ENCODE peak calls at places on chromosomes 13 and 19, in six cellular contexts. One of them, this sample, is unnamed.

GRCh38 chr19:41328157-41328817 is 18.3 kb downstream of the CCDC97 start:
- ATAC-seq in GM12878: peak
- ATAC-seq in A549: peak
- ATAC-seq in HepG2: no peak
- ATAC-seq in K562: no peak
- ATAC-seq in upper lobe of left lung: peak
- ATAC-seq in this sample: no peak

GRCh38 chr13:37954191-37954590 is 84.6 kb upstream of the TRPC4 start:
- ATAC-seq in GM12878: no peak
- ATAC-seq in A549: no peak
- ATAC-seq in HepG2: no peak
- ATAC-seq in K562: no peak
- ATAC-seq in upper lobe of left lung: no peak
- ATAC-seq in this sample: no peak

GRCh38 chr13:50326746-50327145 is 311.5 kb downstream of the KCNRG start:
- ATAC-seq in GM12878: no peak
- ATAC-seq in A549: no peak
- ATAC-seq in HepG2: no peak
- ATAC-seq in K562: no peak
- ATAC-seq in upper lobe of left lung: no peak
- ATAC-seq in this sample: no peak

GRCh38 chr13:44292545-44292944 is 81.1 kb upstream of the SERP2 start:
- ATAC-seq in GM12878: no peak
- ATAC-seq in A549: no peak
- ATAC-seq in HepG2: no peak
- ATAC-seq in K562: no peak
- ATAC-seq in upper lobe of left lung: peak
- ATAC-seq in this sample: peak

GRCh38 chr13:71089105-71089504 is 777.9 kb downstream of the DACH1 start:
- ATAC-seq in GM12878: no peak
- ATAC-seq in A549: no peak
- ATAC-seq in HepG2: no peak
- ATAC-seq in K562: no peak
- ATAC-seq in upper lobe of left lung: no peak
- ATAC-seq in this sample: no peak

GRCh38 chr13:57601536-57601935 is 30.0 kb upstream of the PCDH17 start:
- ATAC-seq in GM12878: no peak
- ATAC-seq in A549: no peak
- ATAC-seq in HepG2: no peak
- ATAC-seq in K562: no peak
- ATAC-seq in upper lobe of left lung: no peak
- ATAC-seq in this sample: no peak

GRCh38 chr13:27954406-27954851 is 14.7 kb downstream of the CDX2 start:
- ATAC-seq in GM12878: peak
- ATAC-seq in A549: peak
- ATAC-seq in HepG2: no peak
- ATAC-seq in K562: no peak
- ATAC-seq in upper lobe of left lung: peak
- ATAC-seq in this sample: peak

GRCh38 chr13:19663416-19663979 is 30.0 kb downstream of the MPHOSPH8 start:
- ATAC-seq in GM12878: no peak
- ATAC-seq in A549: no peak
- ATAC-seq in HepG2: no peak
- ATAC-seq in K562: no peak
- ATAC-seq in upper lobe of left lung: no peak
- ATAC-seq in this sample: peak

GRCh38 chr19:34244611-34245299 is 9.6 kb upstream of the GARRE1 start:
- ATAC-seq in GM12878: no peak
- ATAC-seq in A549: no peak
- ATAC-seq in HepG2: peak
- ATAC-seq in K562: peak
- ATAC-seq in upper lobe of left lung: no peak
- ATAC-seq in this sample: no peak

GRCh38 chr19:42301646-42302204 is at the start of gene PRR19:
- ATAC-seq in GM12878: peak
- ATAC-seq in A549: peak
- ATAC-seq in HepG2: peak
- ATAC-seq in K562: peak
- ATAC-seq in upper lobe of left lung: peak
- ATAC-seq in this sample: peak

GRCh38 chr19:6740589-6741348 is 1.3 kb downstream of the TRIP10 start:
- ATAC-seq in GM12878: peak
- ATAC-seq in A549: no peak
- ATAC-seq in HepG2: no peak
- ATAC-seq in K562: no peak
- ATAC-seq in upper lobe of left lung: peak
- ATAC-seq in this sample: no peak

GRCh38 chr19:42469311-42470239 is 26.8 kb upstream of the CXCL17 start:
- ATAC-seq in GM12878: no peak
- ATAC-seq in A549: no peak
- ATAC-seq in HepG2: no peak
- ATAC-seq in K562: no peak
- ATAC-seq in upper lobe of left lung: no peak
- ATAC-seq in this sample: no peak

GRCh38 chr13:42337808-42338600 is 66.1 kb downstream of the AKAP11 start:
- ATAC-seq in GM12878: no peak
- ATAC-seq in A549: no peak
- ATAC-seq in HepG2: no peak
- ATAC-seq in K562: no peak
- ATAC-seq in upper lobe of left lung: no peak
- ATAC-seq in this sample: no peak

GRCh38 chr13:25803626-25804025 is 248.2 kb downstream of the SHISA2 start:
- ATAC-seq in GM12878: no peak
- ATAC-seq in A549: no peak
- ATAC-seq in HepG2: no peak
- ATAC-seq in K562: no peak
- ATAC-seq in upper lobe of left lung: peak
- ATAC-seq in this sample: no peak

GRCh38 chr19:19458110-19458816 is 52.8 kb downstream of the GATAD2A start:
- ATAC-seq in GM12878: no peak
- ATAC-seq in A549: no peak
- ATAC-seq in HepG2: no peak
- ATAC-seq in K562: no peak
- ATAC-seq in upper lobe of left lung: no peak
- ATAC-seq in this sample: no peak

GRCh38 chr19:43409415-43409814 is 5.3 kb upstream of the TEX101 start:
- ATAC-seq in GM12878: no peak
- ATAC-seq in A549: no peak
- ATAC-seq in HepG2: no peak
- ATAC-seq in K562: no peak
- ATAC-seq in upper lobe of left lung: no peak
- ATAC-seq in this sample: no peak

GRCh38 chr13:106515635-106516254 is 19.7 kb downstream of the EFNB2 start:
- ATAC-seq in GM12878: no peak
- ATAC-seq in A549: no peak
- ATAC-seq in HepG2: no peak
- ATAC-seq in K562: no peak
- ATAC-seq in upper lobe of left lung: no peak
- ATAC-seq in this sample: no peak

GRCh38 chr19:38281820-38282566 is 17.6 kb downstream of the SPINT2 start:
- ATAC-seq in GM12878: no peak
- ATAC-seq in A549: no peak
- ATAC-seq in HepG2: no peak
- ATAC-seq in K562: peak
- ATAC-seq in upper lobe of left lung: no peak
- ATAC-seq in this sample: no peak

GRCh38 chr13:47474326-47474725 is 526.7 kb downstream of the SUCLA2 start:
- ATAC-seq in GM12878: no peak
- ATAC-seq in A549: no peak
- ATAC-seq in HepG2: no peak
- ATAC-seq in K562: no peak
- ATAC-seq in upper lobe of left lung: no peak
- ATAC-seq in this sample: no peak

GRCh38 chr13:28340272-28340793 is 154.6 kb downstream of the FLT1 start:
- ATAC-seq in GM12878: no peak
- ATAC-seq in A549: no peak
- ATAC-seq in HepG2: no peak
- ATAC-seq in K562: no peak
- ATAC-seq in upper lobe of left lung: no peak
- ATAC-seq in this sample: no peak

GRCh38 chr19:18428837-18429674 is 8.9 kb downstream of the ISYNA1 start:
- ATAC-seq in GM12878: peak
- ATAC-seq in A549: peak
- ATAC-seq in HepG2: no peak
- ATAC-seq in K562: peak
- ATAC-seq in upper lobe of left lung: peak
- ATAC-seq in this sample: peak

GRCh38 chr19:11155373-11156120 is at the start of gene SPC24:
- ATAC-seq in GM12878: peak
- ATAC-seq in A549: peak
- ATAC-seq in HepG2: peak
- ATAC-seq in K562: peak
- ATAC-seq in upper lobe of left lung: peak
- ATAC-seq in this sample: peak

GRCh38 chr19:39263912-39264305 is 4.3 kb upstream of the IFNL2 start:
- ATAC-seq in GM12878: no peak
- ATAC-seq in A549: no peak
- ATAC-seq in HepG2: peak
- ATAC-seq in K562: no peak
- ATAC-seq in upper lobe of left lung: peak
- ATAC-seq in this sample: no peak

GRCh38 chr19:50328257-50329145 is 676 bp downstream of the KCNC3 start:
- ATAC-seq in GM12878: no peak
- ATAC-seq in A549: peak
- ATAC-seq in HepG2: peak
- ATAC-seq in K562: no peak
- ATAC-seq in upper lobe of left lung: no peak
- ATAC-seq in this sample: peak

GRCh38 chr19:4675346-4675745 is 5.2 kb upstream of the MYDGF start:
- ATAC-seq in GM12878: no peak
- ATAC-seq in A549: no peak
- ATAC-seq in HepG2: no peak
- ATAC-seq in K562: no peak
- ATAC-seq in upper lobe of left lung: no peak
- ATAC-seq in this sample: no peak
- TF ChIP-seq EP300 in GM12878: no peak
- TF ChIP-seq EP300 in A549: no peak
- TF ChIP-seq EP300 in HepG2: no peak
- TF ChIP-seq EP300 in K562: no peak
- TF ChIP-seq EP300 in upper lobe of left lung: no peak
- TF ChIP-seq EP300 in this sample: no peak

GRCh38 chr19:45140144-45140503 is 20.7 kb downstream of the NKPD1 start:
- ATAC-seq in GM12878: no peak
- ATAC-seq in A549: no peak
- ATAC-seq in HepG2: no peak
- ATAC-seq in K562: no peak
- ATAC-seq in upper lobe of left lung: no peak
- ATAC-seq in this sample: no peak

GRCh38 chr19:45141203-45141900 is 19.4 kb downstream of the NKPD1 start:
- ATAC-seq in GM12878: no peak
- ATAC-seq in A549: no peak
- ATAC-seq in HepG2: no peak
- ATAC-seq in K562: no peak
- ATAC-seq in upper lobe of left lung: no peak
- ATAC-seq in this sample: no peak

GRCh38 chr19:45142016-45142727 is 18.6 kb downstream of the NKPD1 start:
- ATAC-seq in GM12878: no peak
- ATAC-seq in A549: no peak
- ATAC-seq in HepG2: no peak
- ATAC-seq in K562: no peak
- ATAC-seq in upper lobe of left lung: no peak
- ATAC-seq in this sample: no peak

GRCh38 chr19:45139286-45140143 is 21.3 kb downstream of the NKPD1 start:
- ATAC-seq in GM12878: no peak
- ATAC-seq in A549: no peak
- ATAC-seq in HepG2: no peak
- ATAC-seq in K562: no peak
- ATAC-seq in upper lobe of left lung: no peak
- ATAC-seq in this sample: no peak

DNA sequence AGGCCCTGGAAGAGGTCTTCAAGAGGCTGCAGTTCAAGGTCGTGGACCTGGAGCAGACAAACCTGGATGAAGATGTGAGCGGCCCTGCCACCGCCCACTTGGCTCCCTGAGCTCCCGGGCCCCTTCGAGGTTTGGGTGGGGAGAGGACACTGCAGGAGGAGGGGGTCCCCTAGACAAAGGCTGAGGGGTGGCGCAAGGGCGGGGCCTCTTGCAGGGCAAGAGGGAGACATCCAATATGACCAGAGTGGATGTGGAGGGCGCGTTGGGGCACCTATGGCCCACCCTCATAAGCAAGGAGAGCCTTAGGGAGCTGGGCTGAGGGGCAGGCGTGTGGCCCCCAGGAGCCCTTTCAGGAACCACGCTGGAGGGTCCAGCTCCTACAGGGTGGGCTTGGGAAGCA is 20.2 kb downstream of the NKPD1 start:
- ATAC-seq in GM12878: no peak
- ATAC-seq in A549: no peak
- ATAC-seq in HepG2: no peak
- ATAC-seq in K562: no peak
- ATAC-seq in upper lobe of left lung: no peak
- ATAC-seq in this sample: no peak
- H3K27ac ChIP-seq in GM12878: no peak
- H3K27ac ChIP-seq in A549: no peak
- H3K27ac ChIP-seq in HepG2: no peak
- H3K27ac ChIP-seq in K562: no peak
- H3K27ac ChIP-seq in upper lobe of left lung: no peak
- H3K27ac ChIP-seq in this sample: no peak

DNA sequence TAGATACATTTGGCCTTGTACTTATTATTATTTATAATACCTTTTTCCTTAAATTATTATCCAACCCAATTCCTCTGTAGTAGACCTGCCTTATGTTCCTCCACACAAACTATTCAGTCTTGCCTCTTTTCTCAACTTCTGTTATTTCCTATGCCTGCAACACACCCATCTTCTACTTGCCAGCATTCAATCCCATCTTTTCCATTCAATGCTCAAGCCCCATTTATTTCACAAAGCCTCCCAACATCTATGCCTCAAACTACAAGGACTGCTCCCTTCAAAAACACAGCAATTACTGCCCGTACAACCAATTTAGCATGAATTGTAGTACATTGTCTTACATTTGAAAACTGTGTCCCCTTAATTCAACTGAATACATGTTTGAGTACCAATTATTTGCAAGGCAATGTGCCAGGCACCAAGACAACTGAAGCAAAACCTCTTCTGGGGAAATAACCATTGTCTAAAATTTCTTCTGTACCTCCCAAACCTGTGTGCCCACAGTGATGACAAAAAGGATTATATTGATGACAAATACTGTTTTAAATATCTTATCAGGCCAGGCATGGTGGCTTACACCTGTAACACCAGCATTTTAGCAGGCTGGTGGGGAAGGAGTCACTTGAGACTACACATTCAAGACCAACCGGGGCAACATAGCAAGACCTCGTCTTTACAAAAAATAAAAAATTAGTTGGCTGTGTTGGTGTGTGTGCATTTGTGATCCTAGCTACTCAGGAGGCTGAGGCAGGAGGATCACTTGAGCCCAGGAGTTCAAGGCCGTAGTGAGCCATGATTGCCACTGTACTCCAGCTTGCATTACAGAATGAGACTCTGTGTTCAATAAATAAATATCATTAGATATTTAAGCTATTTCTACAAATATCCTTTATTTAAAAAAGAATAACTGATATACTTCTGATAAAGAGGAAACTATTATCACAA is 35.1 kb downstream of the ELF1 start:
- ATAC-seq in GM12878: peak
- ATAC-seq in A549: no peak
- ATAC-seq in HepG2: no peak
- ATAC-seq in K562: no peak
- ATAC-seq in upper lobe of left lung: no peak
- ATAC-seq in this sample: no peak
- TF ChIP-seq EP300 in GM12878: no peak
- TF ChIP-seq EP300 in A549: no peak
- TF ChIP-seq EP300 in HepG2: no peak
- TF ChIP-seq EP300 in K562: no peak
- TF ChIP-seq EP300 in upper lobe of left lung: no peak
- TF ChIP-seq EP300 in this sample: no peak

GRCh38 chr13:98468352-98468751 is 108.6 kb downstream of the STK24 start:
- ATAC-seq in GM12878: peak
- ATAC-seq in A549: no peak
- ATAC-seq in HepG2: peak
- ATAC-seq in K562: no peak
- ATAC-seq in upper lobe of left lung: no peak
- ATAC-seq in this sample: no peak
- H3K27ac ChIP-seq in GM12878: no peak
- H3K27ac ChIP-seq in A549: no peak
- H3K27ac ChIP-seq in HepG2: no peak
- H3K27ac ChIP-seq in K562: no peak
- H3K27ac ChIP-seq in upper lobe of left lung: no peak
- H3K27ac ChIP-seq in this sample: peak